ENCODE peak calls at places on chromosomes 4 and X, in four cellular contexts. F is pancreas, K is A549, D is substantia nigra. T is an unnamed sample.

GRCh38 chr4:173365359-173365996 is 5.3 kb upstream of the SAP30 start:
- DNase-seq in D (no peak), F (no peak), K (no peak), T (no peak)

GRCh38 chr4:48604527-48604926 is 114.5 kb downstream of the ZAR1 start:
- DNase-seq in K (no peak), F (no peak), D (no peak), T (no peak)

GRCh38 chr4:109816082-109816442 is 500 bp downstream of the GAR1 start:
- DNase-seq in K (no peak), D (no peak), F (peak; percentile 62), T (no peak)

GRCh38 chr4:176642472-176642871 is 150.2 kb downstream of the VEGFC start:
- DNase-seq in K (no peak), F (no peak), D (no peak), T (no peak)

GRCh38 chr4:95304898-95305297 is 243.9 kb downstream of the UNC5C start:
- DNase-seq in K (no peak), D (peak; percentile 23), F (no peak), T (no peak)

GRCh38 chr4:128877934-128878333 is 68.4 kb downstream of the JADE1 start:
- DNase-seq in D (no peak), K (no peak), F (no peak), T (no peak)

GRCh38 chr4:155208258-155209054 is at the start of gene NPY2R:
- DNase-seq in D (peak; percentile 49), K (peak; percentile 1), F (peak; percentile 66), T (no peak)

GRCh38 chr4:19254476-19254875 is 997.2 kb upstream of the SLIT2 start:
- DNase-seq in F (no peak), K (no peak), D (no peak), T (no peak)

GRCh38 chr4:83535520-83535944 is 376 bp upstream of the GPAT3 start:
- DNase-seq in D (no peak), F (peak; percentile 73), K (peak; percentile 42), T (peak; percentile 9)

GRCh38 chr4:54277691-54278090 is 48.6 kb downstream of the PDGFRA start:
- DNase-seq in K (no peak), F (no peak), D (no peak), T (no peak)

GRCh38 chr4:113823291-113823659 is 61.7 kb upstream of the CAMK2D start:
- DNase-seq in F (no peak), D (no peak), K (no peak), T (no peak)

GRCh38 chrX:145843196-145843595 is 25.6 kb downstream of the SLITRK2 start:
- DNase-seq in K (no peak), D (peak; percentile 27), F (no peak), T (no peak)

GRCh38 chrX:110418857-110419249 is 60.2 kb downstream of the RTL9 start:
- DNase-seq in D (no peak), K (no peak), F (no peak), T (no peak)

GRCh38 chr4:140103676-140104075 is 50.3 kb downstream of the MAML3 start:
- DNase-seq in K (no peak), F (no peak), D (no peak), T (no peak)

GRCh38 chrX:129733335-129733734 is 5.4 kb upstream of the XPNPEP2 start:
- DNase-seq in F (no peak), K (no peak), D (no peak), T (no peak)

GRCh38 chrX:109635151-109635550 is 10.2 kb upstream of the KCNE5 start:
- DNase-seq in K (peak; percentile 3), D (no peak), F (no peak), T (no peak)

DNA sequence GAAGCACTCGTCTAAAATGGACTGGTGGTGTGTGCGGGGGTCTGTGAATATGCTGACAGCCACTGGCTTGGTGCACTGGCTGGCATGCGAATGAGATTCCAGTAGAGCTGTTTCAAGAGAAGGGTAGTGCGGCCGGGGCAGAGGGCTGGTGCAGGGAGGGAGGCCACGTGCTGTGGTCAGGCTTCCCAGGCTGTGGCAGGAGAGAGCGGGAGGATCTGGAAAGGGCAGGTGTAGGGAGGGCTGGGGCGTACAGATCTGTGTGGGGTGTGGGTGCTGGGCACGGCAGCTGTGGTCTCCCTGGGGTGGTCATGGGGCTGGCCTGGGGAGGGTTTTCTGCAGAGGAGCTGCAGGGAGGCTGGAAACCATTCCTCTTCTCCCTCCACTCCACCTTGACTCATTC is 30.2 kb downstream of the SORCS2 start:
- DNase-seq in K (no peak), F (no peak), D (no peak), T (no peak)
- H3K27ac ChIP-seq in K (no peak overlapping the region), F (no peak overlapping the region), D (no peak overlapping the region), T (no peak overlapping the region)

GRCh38 chrX:39809326-39809725 is 288.4 kb downstream of the BCOR start:
- DNase-seq in K (no peak), D (no peak), F (no peak), T (no peak)
- H3K27ac ChIP-seq in K (no peak overlapping the region), D (no peak overlapping the region), F (no peak overlapping the region), T (no peak overlapping the region)

GRCh38 chrX:75781618-75782017 is 3.4 kb downstream of the MAGEE2 start:
- DNase-seq in K (no peak), D (no peak), F (no peak), T (peak; percentile 14)
- H3K27ac ChIP-seq in K (no peak overlapping the region), D (no peak overlapping the region), F (no peak overlapping the region), T (no peak overlapping the region)

GRCh38 chr4:122151982-122152698 is at the start of gene BLTP1:
- DNase-seq in F (peak; percentile 96), K (peak; percentile 60), D (peak; percentile 81), T (peak; percentile 86)

GRCh38 chr4:122156819-122157218 is 4.7 kb downstream of the BLTP1 start:
- DNase-seq in F (no peak), D (no peak), K (no peak), T (no peak)

GRCh38 chr4:122146652-122147051 is 5.5 kb upstream of the BLTP1 start:
- DNase-seq in K (no peak), D (no peak), F (no peak), T (no peak)

GRCh38 chr4:122152699-122153328 is 683 bp downstream of the BLTP1 start:
- DNase-seq in K (peak; percentile 13), D (peak; percentile 34), F (peak; percentile 62), T (peak; percentile 4)

DNA sequence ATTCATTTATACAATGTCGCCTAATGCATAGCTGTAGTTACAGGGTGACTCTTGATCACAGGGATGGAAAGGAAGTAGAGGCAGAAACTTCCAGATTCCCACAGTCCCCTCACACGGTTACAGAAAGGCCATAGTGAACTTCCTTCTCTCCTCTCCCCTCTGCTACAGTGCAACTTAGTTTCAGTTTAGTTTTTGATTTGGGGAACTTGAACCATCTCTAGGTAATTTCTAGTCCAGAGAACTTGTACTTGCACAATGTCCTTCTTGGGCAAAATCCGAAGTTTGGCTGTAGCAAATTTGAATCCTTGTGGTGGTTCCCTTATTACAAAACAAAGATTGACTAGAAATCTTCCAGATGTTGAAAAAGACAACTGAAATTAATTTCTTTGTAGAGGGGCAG is 1.2 kb upstream of the BLTP1 start:
- DNase-seq in K (no peak), F (no peak), D (no peak), T (no peak)
- H3K27ac ChIP-seq in K (no peak overlapping the region), F (no peak overlapping the region), D (no peak overlapping the region), T (peak overlapping the region; percentile 95)

GRCh38 chr4:57098415-57098814 is 11.8 kb downstream of the IGFBP7 start:
- DNase-seq in K (no peak), D (no peak), F (no peak), T (no peak)
- H3K27ac ChIP-seq in K (peak overlapping the region; percentile 48), D (no peak overlapping the region), F (no peak overlapping the region), T (peak overlapping the region; percentile 19)

DNA sequence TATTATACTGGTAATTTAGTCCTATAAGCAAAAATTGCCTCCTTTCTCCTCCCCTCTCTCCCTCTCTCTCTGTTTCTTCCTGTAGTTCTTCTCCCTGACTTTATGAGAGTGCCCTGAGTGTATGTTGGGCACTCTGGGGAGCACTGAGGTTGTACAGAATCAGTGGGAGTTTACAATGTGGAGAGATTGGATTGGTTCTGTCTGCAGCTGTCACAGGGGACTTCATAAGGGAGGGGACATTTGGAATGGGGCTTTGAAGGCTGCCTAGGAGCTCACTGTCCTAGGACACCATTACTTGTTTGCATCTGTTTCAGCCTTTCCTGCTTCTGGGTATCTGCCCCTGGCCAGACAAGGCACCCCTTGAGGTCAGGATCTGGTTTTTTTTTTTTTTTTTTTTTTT is 22.9 kb downstream of the SH3TC1 start:
- DNase-seq in D (no peak), K (no peak), F (no peak), T (no peak)
- H3K27ac ChIP-seq in D (peak overlapping the region; percentile 79), K (no peak overlapping the region), F (no peak overlapping the region), T (peak overlapping the region; percentile 66)

DNA sequence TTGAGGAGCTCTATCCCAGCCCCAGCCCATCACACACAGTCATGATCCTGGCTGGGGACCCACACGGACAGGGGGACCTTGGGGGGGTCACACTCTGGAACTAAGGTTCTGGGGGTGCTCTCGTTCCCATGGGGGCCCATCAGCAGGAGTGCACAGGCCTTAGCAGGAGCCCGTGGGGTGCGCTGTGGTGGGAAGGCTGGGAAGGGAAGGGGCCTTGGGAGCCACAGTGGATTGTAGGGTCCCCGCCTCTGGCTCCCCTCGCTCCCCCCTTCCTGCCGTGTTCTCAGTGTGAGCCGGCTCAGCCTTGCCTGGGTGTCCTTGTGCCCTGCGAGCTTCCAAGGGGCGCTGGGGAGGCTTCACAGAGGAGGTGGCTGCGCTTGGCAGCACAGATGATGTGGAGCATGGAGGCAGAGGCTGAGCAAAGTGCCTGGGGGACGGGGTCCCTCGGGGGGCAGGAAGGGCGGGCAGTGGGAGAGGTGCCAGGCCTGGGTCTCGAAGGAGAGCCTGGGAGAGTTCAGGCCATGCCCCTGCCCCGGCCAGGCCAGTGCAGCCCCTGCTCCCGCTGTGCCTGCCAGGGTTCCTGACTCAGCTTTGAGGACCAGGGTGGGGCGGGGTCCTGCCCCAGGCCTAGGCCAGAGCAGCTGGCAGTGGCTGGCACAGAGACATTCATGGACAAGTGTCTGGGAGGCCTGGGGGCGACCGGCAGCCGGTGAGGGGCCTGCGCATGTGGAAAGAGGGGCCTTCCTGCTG is 5.5 kb upstream of the HGFAC start:
- DNase-seq in D (no peak), F (no peak), K (no peak), T (no peak)
- H3K27ac ChIP-seq in D (no peak overlapping the region), F (no peak overlapping the region), K (peak overlapping the region; percentile 98), T (no peak overlapping the region)

DNA sequence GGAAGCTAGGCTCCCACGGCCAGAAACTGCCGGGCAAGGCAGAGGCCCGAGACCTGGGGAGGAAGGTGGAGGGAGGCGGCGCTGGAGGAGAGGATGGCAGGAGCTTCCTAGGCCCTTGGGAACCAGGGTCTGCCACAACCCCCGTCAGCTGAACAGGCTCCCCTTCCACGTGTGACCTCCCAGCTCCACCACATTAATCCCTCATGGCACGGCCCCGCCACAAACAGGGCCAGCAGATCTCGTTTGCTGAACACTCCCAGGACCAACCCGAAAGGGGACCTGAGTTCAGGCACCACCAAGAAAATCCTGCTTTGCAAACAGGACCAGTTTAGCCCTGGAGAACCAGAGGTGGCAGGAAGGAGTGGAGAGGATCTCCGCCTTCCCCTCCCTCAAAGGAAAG is 62.7 kb downstream of the FHDC1 start:
- DNase-seq in F (peak; percentile 41), D (no peak), K (no peak), T (no peak)
- H3K27ac ChIP-seq in F (no peak overlapping the region), D (no peak overlapping the region), K (no peak overlapping the region), T (no peak overlapping the region)

GRCh38 chr4:153332936-153333335 is 11.6 kb upstream of the MND1 start:
- DNase-seq in K (no peak), F (no peak), D (no peak), T (no peak)
- H3K27ac ChIP-seq in K (no peak overlapping the region), F (no peak overlapping the region), D (no peak overlapping the region), T (no peak overlapping the region)

GRCh38 chrX:101097546-101098453 is at the start of gene CENPI:
- DNase-seq in D (peak; percentile 80), K (peak; percentile 95), F (peak; percentile 92), T (peak; percentile 85)
- H3K27ac ChIP-seq in D (peak within 1 kb of the TSS; percentile 12), K (peak within 1 kb of the TSS; percentile 84), F (no peak within 1 kb of the TSS), T (peak within 1 kb of the TSS; percentile 69)